ENCODE peak calls at places on chromosomes 2 and 18, in seven cellular contexts. U is heart left ventricle, G is fibroblast of lung, P is body of pancreas, V is pancreas, I is SK-N-SH, R is endothelial cell of umbilical vein. Q is an unnamed sample. For H3K27me3, the result is how much of the 10 kb centered on the place peaks cover.

GRCh38 chr18:58180738-58181353 is 136.8 kb downstream of the NEDD4L start:
- DNase-seq in G (peak), I (peak), U (peak), P (peak), V (no peak), R (peak), Q (no peak)

GRCh38 chr2:97966545-97967215 is 29.1 kb downstream of the TMEM131 start:
- DNase-seq in R (no peak), P (no peak), I (no peak), U (no peak), G (no peak), V (no peak), Q (no peak)

GRCh38 chr18:45670281-45670962 is 53.6 kb upstream of the SLC14A1 start:
- DNase-seq in G (peak), I (no peak), V (no peak), U (no peak), R (peak), P (peak), Q (peak)

GRCh38 chr2:28463893-28464292 is 32.0 kb upstream of the PLB1 start:
- DNase-seq in G (no peak), U (no peak), V (no peak), P (no peak), R (no peak), I (no peak), Q (no peak)

GRCh38 chr18:64276736-64277135 is 127.8 kb upstream of the LINC00305 start:
- DNase-seq in R (peak), V (no peak), U (peak), G (no peak), I (no peak), P (peak), Q (no peak)

GRCh38 chr2:179636995-179637394 is 224.4 kb downstream of the ZNF385B start:
- DNase-seq in I (no peak), P (no peak), G (no peak), R (no peak), U (no peak), V (no peak), Q (no peak)

GRCh38 chr18:29436459-29436858 is 1259.5 kb upstream of the CDH2 start:
- DNase-seq in V (no peak), I (no peak), U (no peak), G (no peak), R (no peak), P (no peak), Q (no peak)

GRCh38 chr18:23822590-23823385 is 133.5 kb downstream of the LAMA3 start:
- DNase-seq in G (no peak), I (no peak), P (peak), V (no peak), U (no peak), R (no peak), Q (no peak)

GRCh38 chr2:43519711-43520221 is 76.1 kb downstream of the THADA start:
- DNase-seq in I (no peak), V (no peak), G (peak), P (no peak), R (peak), U (no peak), Q (no peak)

GRCh38 chr2:55839182-55839819 is 84.3 kb downstream of the EFEMP1 start:
- DNase-seq in R (no peak), I (no peak), V (peak), G (peak), U (no peak), P (peak), Q (no peak)

GRCh38 chr2:71630110-71630967 is 177.0 kb downstream of the DYSF start:
- DNase-seq in U (no peak), V (no peak), I (no peak), G (no peak), R (peak), P (no peak), Q (no peak)

GRCh38 chr2:25566094-25566493 is 107.3 kb downstream of the DTNB start:
- DNase-seq in I (no peak), P (no peak), G (no peak), V (no peak), U (no peak), R (no peak), Q (no peak)

GRCh38 chr18:55706893-55707292 is 118.9 kb upstream of the TCF4 start:
- DNase-seq in I (no peak), G (peak), R (no peak), U (no peak), P (no peak), V (no peak), Q (no peak)

GRCh38 chr18:49859006-49859359 is 45.6 kb upstream of the ACAA2 start:
- DNase-seq in R (no peak), V (no peak), P (no peak), G (no peak), U (no peak), I (no peak), Q (no peak)

GRCh38 chr2:236916181-236916580 is 169.5 kb upstream of the COPS8 start:
- DNase-seq in G (no peak), R (no peak), I (no peak), U (no peak), V (no peak), P (no peak), Q (peak)

GRCh38 chr2:192749606-192750200 is 555.0 kb upstream of the TMEFF2 start:
- DNase-seq in P (no peak), U (no peak), V (no peak), R (no peak), I (peak), G (no peak), Q (no peak)

GRCh38 chr2:487495-488079 is 189.6 kb downstream of the TMEM18 start:
- DNase-seq in G (no peak), I (no peak), V (no peak), U (no peak), P (no peak), R (no peak), Q (no peak)

GRCh38 chr2:120344214-120344990 is 1.5 kb upstream of the INHBB start:
- DNase-seq in P (no peak), I (peak), V (no peak), G (no peak), R (no peak), U (peak), Q (no peak)

GRCh38 chr2:183034806-183035205 is 3.5 kb downstream of the NCKAP1 start:
- DNase-seq in U (no peak), P (no peak), V (no peak), G (peak), R (no peak), I (no peak), Q (no peak)

GRCh38 chr2:71608441-71608840 is 155.1 kb downstream of the DYSF start:
- DNase-seq in U (peak), I (no peak), R (no peak), P (no peak), V (no peak), G (no peak), Q (peak)

GRCh38 chr18:73669299-73669698 is 478.3 kb downstream of the FBXO15 start:
- DNase-seq in P (no peak), I (no peak), G (peak), V (no peak), R (no peak), U (no peak), Q (no peak)

GRCh38 chr2:112884869-112885502 is 26.0 kb upstream of the IL37 start:
- DNase-seq in V (peak), G (peak), I (peak), P (peak), R (peak), U (peak), Q (no peak)

GRCh38 chr2:236785611-236786057 is 216.0 kb downstream of the ACKR3 start:
- DNase-seq in P (no peak), G (no peak), U (no peak), V (no peak), I (no peak), R (peak), Q (no peak)

GRCh38 chr18:62606106-62606505 is 83.3 kb downstream of the ZCCHC2 start:
- DNase-seq in V (no peak), R (no peak), G (no peak), I (no peak), P (no peak), U (no peak), Q (no peak)

GRCh38 chr18:12408247-12408869 is 629 bp downstream of the PRELID3A start:
- DNase-seq in I (peak), R (peak), V (no peak), P (no peak), G (peak), U (peak), Q (no peak)

GRCh38 chr18:9715974-9716373 is 7.9 kb downstream of the RAB31 start:
- DNase-seq in V (no peak), G (no peak), I (no peak), U (no peak), P (no peak), R (no peak), Q (no peak)

GRCh38 chr2:113739849-113740248 is 16.6 kb downstream of the SLC35F5 start:
- DNase-seq in G (no peak), I (no peak), P (no peak), R (no peak), U (no peak), V (no peak), Q (no peak)

GRCh38 chr2:129729646-129730045 is 249.8 kb upstream of the RAB6C start:
- DNase-seq in G (no peak), R (no peak), V (no peak), U (no peak), I (no peak), P (no peak), Q (peak)

GRCh38 chr2:80896576-80896975 is 592.0 kb upstream of the LRRTM1 start:
- DNase-seq in V (no peak), P (no peak), U (no peak), I (no peak), G (no peak), R (no peak), Q (no peak)

GRCh38 chr2:170271340-170271739 is 93.4 kb downstream of the MYO3B start:
- DNase-seq in I (no peak), V (no peak), G (no peak), P (no peak), U (no peak), R (no peak), Q (no peak)

GRCh38 chr18:47729356-47729755 is 201.1 kb downstream of the SMAD2 start:
- DNase-seq in R (no peak), G (no peak), U (no peak), V (no peak), I (no peak), P (no peak), Q (no peak)
- H3K27me3 ChIP-seq in R (under half), G (under half), U (under half), V (under half), I (under half), P (under half), Q (under half)

GRCh38 chr18:37491526-37491925 is 74.1 kb downstream of the CELF4 start:
- DNase-seq in R (no peak), U (no peak), I (no peak), V (no peak), P (no peak), G (no peak), Q (no peak)
- H3K27me3 ChIP-seq in R (under half), U (under half), I (under half), V (under half), P (under half), G (under half), Q (under half)

GRCh38 chr18:8556424-8556823 is 52.8 kb upstream of the RAB12 start:
- DNase-seq in G (no peak), V (no peak), R (no peak), U (no peak), I (no peak), P (no peak), Q (no peak)
- H3K27me3 ChIP-seq in G (under half), V (under half), R (under half), U (under half), I (under half), P (under half), Q (under half)

DNA sequence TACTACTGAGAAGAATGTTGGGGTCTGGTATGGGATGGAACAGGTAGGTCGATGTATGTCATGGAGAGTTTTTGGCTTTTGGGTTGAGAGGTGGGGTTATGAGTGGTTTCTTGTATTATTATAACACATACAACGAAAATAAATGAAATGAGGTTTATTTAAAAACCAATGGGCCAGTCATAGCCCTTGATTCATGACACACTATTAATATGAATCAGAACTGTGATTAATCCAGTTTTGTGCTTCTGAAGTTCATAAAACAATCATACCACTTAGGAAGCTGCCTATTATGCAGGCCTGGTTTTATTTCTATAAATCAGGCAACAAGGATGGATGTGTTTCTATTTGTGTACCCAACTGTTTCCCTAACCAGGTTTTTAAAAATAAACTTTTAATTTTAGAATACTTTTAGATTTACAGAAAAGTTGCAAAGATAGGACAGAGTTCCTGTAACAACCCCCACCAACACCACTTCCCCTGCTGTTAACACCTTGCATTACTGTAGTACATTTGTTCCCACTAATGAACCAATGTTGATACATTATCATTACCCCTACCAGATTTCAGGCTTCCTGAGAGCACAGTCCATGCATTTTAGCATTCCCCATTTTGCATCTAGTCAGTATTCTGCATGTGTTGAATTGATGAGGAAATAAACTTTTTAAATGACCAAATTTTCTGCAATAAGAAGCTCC is 37.5 kb upstream of the NCOA1 start:
- DNase-seq in P (no peak), V (no peak), G (no peak), I (no peak), U (no peak), R (no peak), Q (no peak)
- H3K27me3 ChIP-seq in P (under half), V (under half), G (under half), I (under half), U (under half), R (under half), Q (under half)

DNA sequence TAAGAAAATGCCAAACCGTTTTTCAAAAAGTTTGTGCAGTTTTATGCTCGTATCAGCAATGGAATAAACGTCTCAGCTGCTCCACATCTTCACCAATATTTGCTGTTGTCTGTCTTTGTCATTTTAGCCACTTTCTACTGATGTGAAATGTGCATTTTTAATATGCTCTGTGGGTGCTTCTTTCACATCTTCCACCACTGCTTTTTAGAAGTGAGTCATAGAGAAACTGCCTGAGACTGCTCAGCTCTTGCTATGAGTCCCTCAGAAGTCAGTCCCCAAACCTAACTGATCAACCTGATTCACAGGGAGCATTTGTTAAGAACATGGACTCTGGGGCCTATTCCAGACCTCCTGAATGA is 41.0 kb upstream of the EPC2 start:
- DNase-seq in V (no peak), U (no peak), R (no peak), G (no peak), I (no peak), P (no peak), Q (no peak)
- H3K27me3 ChIP-seq in V (under half), U (under half), R (under half), G (under half), I (under half), P (under half), Q (under half)

GRCh38 chr2:9141379-9141667 is 65.3 kb upstream of the ASAP2 start:
- DNase-seq in V (no peak), I (no peak), R (no peak), P (no peak), G (no peak), U (no peak), Q (no peak)
- H3K27me3 ChIP-seq in V (under half), I (under half), R (under half), P (under half), G (under half), U (under half), Q (under half)

DNA sequence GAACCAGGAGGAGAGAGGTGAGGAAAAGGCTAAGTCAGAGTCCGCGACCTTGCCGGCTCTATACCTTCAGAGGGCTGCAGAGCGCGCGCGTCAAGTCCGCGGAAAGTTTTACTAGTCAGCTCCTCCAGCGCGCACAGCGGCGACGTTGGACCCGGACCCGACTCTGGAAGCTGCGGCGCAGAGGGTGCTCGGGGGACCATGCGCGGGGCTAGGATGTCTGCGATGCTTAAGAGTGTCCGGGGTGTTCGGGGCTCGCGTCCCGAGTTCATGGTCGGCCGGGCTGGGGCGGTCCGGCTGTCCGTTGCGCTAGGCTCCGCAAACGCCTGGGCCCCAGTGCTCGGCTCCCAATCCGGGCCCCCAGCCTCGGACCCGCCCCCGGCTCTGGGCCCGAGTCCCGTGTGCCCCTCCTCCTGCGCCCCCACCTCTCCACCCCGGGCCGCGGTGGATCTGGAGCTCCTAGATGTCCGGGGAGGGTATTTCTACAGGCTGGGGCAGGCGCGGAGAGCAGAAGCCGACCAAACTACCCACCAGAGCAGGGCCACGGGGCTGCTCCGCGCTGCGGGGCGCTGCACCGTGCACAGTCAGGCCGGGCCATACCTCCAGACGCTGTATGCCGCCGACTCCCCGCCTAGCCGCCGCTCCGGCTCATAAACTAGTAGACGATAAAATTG is at the start of gene LBX2:
- DNase-seq in I (peak), U (peak), G (no peak), P (no peak), V (no peak), R (no peak), Q (no peak)
- H3K27me3 ChIP-seq in I (under half), U (half or more), G (under half), P (under half), V (under half), R (under half), Q (under half)

DNA sequence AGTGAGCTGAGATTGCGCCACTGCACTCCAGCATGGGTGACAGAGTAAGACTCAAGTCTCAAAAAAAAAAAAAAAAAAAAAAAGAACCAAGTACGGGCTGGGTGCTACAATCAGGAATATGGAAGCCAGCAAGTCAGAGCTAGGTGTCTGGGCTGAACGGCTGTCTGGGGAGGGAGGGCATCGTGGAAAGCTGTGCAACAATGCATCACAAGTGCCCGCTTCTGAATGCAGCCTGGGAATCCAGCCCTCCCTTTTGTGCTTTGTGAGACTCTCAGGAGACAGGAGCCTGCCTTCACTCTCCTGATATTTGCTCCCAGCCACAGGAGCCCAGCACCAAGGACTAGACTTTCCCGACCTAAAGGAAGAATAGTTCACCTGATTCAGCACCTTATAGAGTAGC is 124.9 kb upstream of the SMAD2 start:
- DNase-seq in P (no peak), U (no peak), G (no peak), I (no peak), V (no peak), R (no peak), Q (no peak)
- H3K27me3 ChIP-seq in P (under half), U (under half), G (under half), I (under half), V (under half), R (under half), Q (under half)

GRCh38 chr2:110957267-110957666 is 163.4 kb upstream of the BCL2L11 start:
- DNase-seq in V (no peak), R (no peak), U (no peak), I (no peak), P (no peak), G (no peak), Q (no peak)
- H3K27me3 ChIP-seq in V (under half), R (under half), U (under half), I (under half), P (under half), G (under half), Q (under half)

GRCh38 chr2:105143467-105144127 is 97.9 kb upstream of the GPR45 start:
- DNase-seq in V (no peak), I (peak), P (no peak), R (no peak), G (no peak), U (no peak), Q (no peak)

GRCh38 chr2:105144128-105144940 is 97.2 kb upstream of the GPR45 start:
- DNase-seq in P (no peak), I (no peak), G (no peak), U (no peak), R (no peak), V (no peak), Q (no peak)

GRCh38 chr2:105144941-105145300 is 96.6 kb upstream of the GPR45 start:
- DNase-seq in G (no peak), V (no peak), U (no peak), P (no peak), R (no peak), I (no peak), Q (no peak)

GRCh38 chr2:105150231-105150630 is 91.3 kb upstream of the GPR45 start:
- DNase-seq in V (no peak), I (no peak), R (no peak), P (no peak), G (no peak), U (no peak), Q (no peak)

GRCh38 chr2:105149272-105149671 is 92.3 kb upstream of the GPR45 start:
- DNase-seq in G (no peak), R (no peak), U (no peak), I (no peak), V (no peak), P (no peak), Q (no peak)
- H3K27me3 ChIP-seq in G (under half), R (under half), U (under half), I (under half), V (under half), P (under half), Q (under half)